ENCODE peak calls at places on chromosomes 1 and 21, in nine cellular contexts. W, C, G, I, J, K, H, O and V are unnamed samples.

GRCh38 chr1:119316870-119317416 is 51.6 kb upstream of the HAO2 start:
- DNase-seq in W (peak; percentile 15), C (no peak), G (peak; percentile 21), I (no peak), J (no peak), K (no peak), H (no peak), O (peak; percentile 36), V (no peak)

GRCh38 chr1:237565236-237565635 is 325.5 kb downstream of the ZP4 start:
- DNase-seq in W (no peak), C (no peak), G (no peak), I (no peak), J (no peak), K (no peak), H (no peak), O (no peak), V (no peak)

GRCh38 chr1:109620396-109620817 is 770 bp downstream of the AMPD2 start:
- DNase-seq in W (peak; percentile 45), C (no peak), G (peak; percentile 40), I (peak; percentile 54), J (no peak), K (no peak), H (peak; percentile 53), O (peak; percentile 46), V (no peak)

GRCh38 chr1:214525535-214526019 is 25.8 kb downstream of the PTPN14 start:
- DNase-seq in W (no peak), C (no peak), G (peak; percentile 91), I (peak; percentile 57), J (no peak), K (no peak), H (peak; percentile 53), O (no peak), V (no peak)

GRCh38 chr1:55252942-55253589 is 37.9 kb upstream of the USP24 start:
- DNase-seq in W (no peak), C (no peak), G (no peak), I (no peak), J (no peak), K (no peak), H (no peak), O (no peak), V (no peak)

GRCh38 chr1:232519186-232519585 is 110.7 kb downstream of the SIPA1L2 start:
- DNase-seq in W (no peak), C (no peak), G (no peak), I (no peak), J (no peak), K (no peak), H (no peak), O (no peak), V (no peak)

GRCh38 chr1:47431534-47431933 is 6.3 kb upstream of the FOXD2 start:
- DNase-seq in W (no peak), C (no peak), G (no peak), I (peak; percentile 96), J (no peak), K (no peak), H (peak; percentile 45), O (no peak), V (no peak)

GRCh38 chr1:7409278-7409677 is 361.8 kb upstream of the VAMP3 start:
- DNase-seq in W (no peak), C (no peak), G (no peak), I (no peak), J (no peak), K (no peak), H (no peak), O (no peak), V (no peak)

GRCh38 chr1:243264718-243265117 is 8.9 kb downstream of the SDCCAG8 start:
- DNase-seq in W (no peak), C (peak; percentile 67), G (peak; percentile 64), I (peak; percentile 90), J (no peak), K (no peak), H (peak; percentile 76), O (no peak), V (no peak)

GRCh38 chr21:42839271-42840231 is 39.8 kb downstream of the WDR4 start:
- DNase-seq in W (no peak), C (no peak), G (no peak), I (no peak), J (peak; percentile 41), K (peak; percentile 44), H (no peak), O (no peak), V (peak; percentile 38)

GRCh38 chr1:212630159-212630900 is 21.8 kb downstream of the ATF3 start:
- DNase-seq in W (peak; percentile 65), C (no peak), G (peak; percentile 77), I (peak; percentile 81), J (peak; percentile 77), K (peak; percentile 72), H (peak; percentile 44), O (peak; percentile 79), V (peak; percentile 77)

GRCh38 chr1:221397606-221398005 is 344.3 kb downstream of the DUSP10 start:
- DNase-seq in W (no peak), C (no peak), G (peak; percentile 16), I (no peak), J (no peak), K (no peak), H (no peak), O (no peak), V (no peak)

GRCh38 chr1:222404710-222405109 is 143.2 kb downstream of the HHIPL2 start:
- DNase-seq in W (no peak), C (no peak), G (no peak), I (no peak), J (no peak), K (no peak), H (no peak), O (no peak), V (peak; percentile 22)

GRCh38 chr1:8856689-8857412 is 21.6 kb downstream of the ENO1 start:
- DNase-seq in W (no peak), C (no peak), G (no peak), I (no peak), J (no peak), K (no peak), H (no peak), O (no peak), V (no peak)

DNA sequence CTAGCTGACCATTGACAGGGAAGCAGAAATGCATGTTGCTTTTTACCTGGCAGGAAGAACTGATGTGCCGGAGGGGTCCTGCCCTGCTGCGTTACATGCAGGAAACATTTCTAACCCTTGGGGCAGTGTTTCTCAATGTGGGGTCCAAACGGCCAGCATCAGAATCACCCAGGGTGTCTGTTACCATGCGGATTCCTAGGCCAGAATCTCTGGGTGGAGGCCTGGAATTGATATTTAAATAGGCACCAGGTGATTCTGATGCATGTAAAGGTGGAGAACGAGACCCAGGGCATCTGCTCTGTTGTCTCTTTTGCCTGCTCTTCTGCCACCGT is 182.7 kb downstream of the PCP4 start:
- DNase-seq in W (no peak), C (no peak), G (no peak), I (no peak), J (no peak), K (no peak), H (no peak), O (peak; percentile 19), V (no peak)
- TF ChIP-seq CTCF in W (no peak), C (no peak), G (no peak), I (no peak), J (no peak), K (no peak), H (peak; percentile 28), O (no peak), V (no peak)

DNA sequence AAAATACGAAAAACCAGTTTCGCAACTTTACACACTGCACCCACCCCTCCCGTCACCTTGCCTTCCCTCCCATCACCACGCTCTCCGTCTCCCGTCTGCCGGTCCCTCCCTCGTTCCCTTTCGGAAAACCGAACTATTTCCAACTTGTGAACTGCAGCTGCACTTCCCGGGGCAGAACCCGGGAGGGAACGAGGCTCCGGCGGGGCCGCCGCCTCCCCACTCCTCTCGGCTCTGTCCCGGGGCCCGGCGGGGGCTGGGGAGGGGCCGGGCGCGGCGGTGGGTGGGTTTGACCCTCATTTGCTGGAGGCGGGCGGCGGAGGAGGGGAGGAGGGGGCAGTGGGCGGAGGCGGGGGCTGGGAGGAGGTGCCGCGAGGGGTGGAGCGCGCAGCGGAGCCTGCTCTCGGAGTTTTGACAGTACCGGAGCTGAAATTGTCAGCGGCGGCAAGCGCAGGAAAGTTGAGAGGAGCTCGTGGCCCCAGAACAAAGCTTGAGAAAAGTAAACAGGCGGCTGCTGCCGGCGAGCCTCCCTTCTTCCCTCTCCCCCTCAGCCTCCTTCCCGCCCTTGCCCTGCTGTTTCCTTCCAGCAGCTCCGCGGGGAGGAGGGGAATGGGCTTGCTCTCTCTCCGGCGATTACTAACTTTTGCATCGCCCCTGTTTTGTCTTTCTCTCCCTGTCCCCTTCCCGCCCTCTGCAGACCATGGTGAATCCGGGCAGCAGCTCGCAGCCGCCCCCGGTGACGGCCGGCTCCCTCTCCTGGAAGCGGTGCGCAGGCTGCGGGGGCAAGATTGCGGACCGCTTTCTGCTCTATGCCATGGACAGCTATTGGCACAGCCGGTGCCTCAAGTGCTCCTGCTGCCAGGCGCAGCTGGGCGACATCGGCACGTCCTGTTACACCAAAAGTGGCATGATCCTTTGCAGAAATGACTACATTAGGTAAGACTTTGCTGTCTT is 2.9 kb downstream of the LMO4 start:
- DNase-seq in W (peak; percentile 77), C (no peak), G (peak; percentile 92), I (peak; percentile 62), J (peak; percentile 83), K (peak; percentile 86), H (peak; percentile 38), O (peak; percentile 92), V (peak; percentile 81)
- TF ChIP-seq CTCF in W (no peak), C (no peak), G (peak; percentile 36), I (peak; percentile 46), J (no peak), K (no peak), H (peak; percentile 50), O (peak; percentile 40), V (no peak)

GRCh38 chr21:30463713-30464112 is 16.5 kb downstream of the KRTAP19-1 start:
- DNase-seq in W (no peak), C (no peak), G (peak; percentile 53), I (peak; percentile 14), J (no peak), K (no peak), H (no peak), O (peak; percentile 39), V (no peak)

DNA sequence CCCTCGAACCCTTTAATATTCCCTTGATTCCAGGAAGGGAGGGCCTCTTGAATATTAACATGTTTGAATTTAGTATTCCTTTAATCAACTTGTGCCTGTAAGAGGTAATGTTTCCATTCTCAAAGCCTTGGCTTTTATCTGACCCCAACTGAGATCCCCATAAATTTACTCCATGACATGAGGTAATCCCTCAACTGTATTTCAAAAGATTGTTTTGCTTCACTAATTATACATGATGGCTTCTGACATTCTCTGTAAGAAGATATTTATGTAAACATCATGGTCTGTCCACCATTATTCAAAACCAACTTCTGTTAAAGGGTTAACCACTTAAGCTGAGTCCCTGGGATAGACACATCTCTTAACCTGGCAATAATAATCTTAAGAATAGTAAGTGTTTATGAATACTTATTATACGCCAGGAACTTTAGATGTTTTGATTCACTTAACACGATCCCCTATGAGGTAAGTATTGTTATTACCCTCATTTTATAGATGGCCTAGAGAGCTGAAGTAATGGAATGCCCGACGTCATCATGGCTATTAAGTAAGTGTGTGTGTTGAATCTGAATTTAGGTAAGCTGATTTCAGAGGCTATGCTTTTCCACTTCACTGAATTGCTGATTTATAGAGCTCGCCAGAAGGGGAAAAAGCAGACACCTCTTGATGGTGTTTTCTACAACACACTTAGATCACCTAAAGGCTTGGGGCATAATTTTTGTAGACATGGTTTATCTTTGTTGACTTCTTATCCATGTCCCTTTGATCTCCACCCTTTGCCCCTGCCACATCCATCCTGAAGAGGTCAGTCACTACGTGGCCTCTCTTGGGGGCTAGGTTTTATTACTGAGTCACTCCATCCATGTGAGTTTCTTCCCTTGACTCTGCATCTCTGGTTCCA is 11.0 kb downstream of the KRTAP19-1 start:
- DNase-seq in W (no peak), C (no peak), G (no peak), I (no peak), J (no peak), K (no peak), H (no peak), O (no peak), V (no peak)
- TF ChIP-seq CTCF in W (no peak), C (no peak), G (no peak), I (no peak), J (no peak), K (no peak), H (no peak), O (no peak), V (no peak)

GRCh38 chr1:93909146-93910050 is at the start of gene GCLM:
- DNase-seq in W (peak; percentile 97), C (peak; percentile 67), G (peak; percentile 97), I (peak; percentile 93), J (peak; percentile 95), K (peak; percentile 95), H (peak; percentile 96), O (peak; percentile 96), V (peak; percentile 95)
- TF ChIP-seq CTCF in W (peak; percentile 94), C (peak; percentile 64), G (peak; percentile 78), I (peak; percentile 68), J (peak; percentile 94), K (peak; percentile 88), H (peak; percentile 91), O (peak; percentile 78), V (peak; percentile 94)